ENCODE peak calls at places on chromosomes 16 and 17, in six cellular contexts. M, A, P, Q, U and B are unnamed samples.

GRCh38 chr16:2836646-2837508 is 6.8 kb downstream of the ZG16B start:
- DNase-seq in U (no peak), M (no peak), A (no peak), Q (no peak), P (no peak), B (no peak)

GRCh38 chr16:86618431-86619262 is 40.3 kb downstream of the FOXL1 start:
- DNase-seq in P (no peak), A (no peak), Q (peak), M (no peak), U (no peak), B (no peak)

GRCh38 chr17:12415031-12415430 is 250.7 kb upstream of the MYOCD start:
- DNase-seq in P (no peak), U (no peak), A (peak), Q (peak), M (no peak), B (no peak)

GRCh38 chr17:78005452-78006171 is 47.1 kb downstream of the TNRC6C start:
- DNase-seq in A (no peak), P (no peak), Q (no peak), M (no peak), U (no peak), B (no peak)

GRCh38 chr16:21023509-21024202 is 123.1 kb downstream of the LYRM1 start:
- DNase-seq in U (no peak), M (no peak), A (no peak), Q (peak), P (no peak), B (no peak)

GRCh38 chr17:81693491-81694360 is 9.4 kb upstream of the MRPL12 start:
- DNase-seq in P (no peak), U (no peak), A (peak), M (no peak), Q (no peak), B (no peak)

GRCh38 chr17:65222216-65222738 is 85.1 kb downstream of the RGS9 start:
- DNase-seq in A (no peak), M (no peak), Q (peak), P (no peak), U (no peak), B (no peak)

GRCh38 chr16:69867796-69868565 is 83.2 kb upstream of the CLEC18A start:
- DNase-seq in M (no peak), A (no peak), Q (no peak), P (no peak), U (no peak), B (no peak)

GRCh38 chr17:77131919-77132318 is 8.8 kb upstream of the SEC14L1 start:
- DNase-seq in M (no peak), A (no peak), Q (peak), P (no peak), U (no peak), B (no peak)

GRCh38 chr17:47978324-47978723 is 7.4 kb downstream of the CDK5RAP3 start:
- DNase-seq in A (peak), P (peak), U (peak), M (peak), Q (peak), B (no peak)

GRCh38 chr16:13168091-13168572 is 266.7 kb downstream of the SHISA9 start:
- DNase-seq in U (no peak), Q (no peak), A (peak), M (no peak), P (peak), B (no peak)

GRCh38 chr16:21684199-21684598 is 20.4 kb downstream of the OTOA start:
- DNase-seq in M (peak), A (peak), Q (peak), U (peak), P (no peak), B (no peak)